ENCODE peak calls at places on chromosomes 6 and 20, in nine cellular contexts. Q, V, T, K, Y, M, B, G and N are unnamed samples.

GRCh38 chr20:23754731-23755130 is 4.0 kb upstream of the CST1 start:
- DNase-seq in V (no peak), M (no peak), K (no peak), T (no peak), Y (no peak), Q (no peak), B (no peak), G (no peak), N (no peak)

GRCh38 chr6:19035454-19035853 is 648.3 kb downstream of the RNF144B start:
- DNase-seq in Q (no peak), Y (no peak), G (no peak), T (no peak), V (no peak), B (no peak), K (no peak), M (no peak), N (no peak)

GRCh38 chr6:37822851-37823682 is 3.5 kb downstream of the ZFAND3 start:
- DNase-seq in Q (no peak), T (no peak), V (no peak), M (no peak), G (peak), K (no peak), Y (no peak), B (peak), N (peak)

GRCh38 chr6:65531545-65531944 is 175.5 kb downstream of the EYS start:
- DNase-seq in Q (no peak), G (no peak), B (no peak), V (no peak), T (no peak), M (no peak), K (no peak), Y (no peak), N (no peak)

GRCh38 chr20:8790442-8791074 is 278.3 kb upstream of the PLCB4 start:
- DNase-seq in Q (peak), K (peak), B (no peak), T (no peak), V (no peak), Y (no peak), M (peak), G (peak), N (peak)

GRCh38 chr6:111975501-111975900 is 78.4 kb upstream of the CCN6 start:
- DNase-seq in G (no peak), B (no peak), T (no peak), Q (no peak), K (no peak), V (no peak), Y (no peak), M (no peak), N (no peak)

GRCh38 chr20:51346686-51347485 is 195.6 kb downstream of the NFATC2 start:
- DNase-seq in Y (no peak), M (no peak), T (no peak), V (no peak), B (no peak), K (no peak), Q (no peak), G (peak), N (no peak)

GRCh38 chr6:36997811-36998722 is 7.4 kb upstream of the FGD2 start:
- DNase-seq in B (no peak), Q (peak), T (no peak), V (no peak), K (no peak), G (no peak), M (no peak), Y (no peak), N (peak)

GRCh38 chr20:7038029-7038428 is 270.5 kb downstream of the BMP2 start:
- DNase-seq in Y (no peak), G (peak), K (no peak), M (no peak), V (no peak), T (no peak), Q (no peak), B (no peak), N (no peak)

GRCh38 chr20:32482251-32483220 is 102.6 kb downstream of the NOL4L start:
- DNase-seq in T (peak), K (peak), G (peak), B (peak), Q (no peak), M (no peak), Y (no peak), V (no peak), N (peak)

GRCh38 chr6:94052754-94053153 is 633.4 kb upstream of the EPHA7 start:
- DNase-seq in Q (no peak), Y (no peak), G (peak), V (no peak), K (no peak), B (no peak), T (no peak), M (no peak), N (no peak)

GRCh38 chr6:168536665-168537249 is 95.8 kb downstream of the SMOC2 start:
- DNase-seq in V (no peak), M (no peak), T (no peak), K (no peak), G (no peak), Q (no peak), Y (no peak), B (no peak), N (no peak)

GRCh38 chr20:48659888-48660287 is 167.9 kb downstream of the PREX1 start:
- DNase-seq in G (no peak), Y (no peak), M (no peak), B (no peak), T (no peak), Q (no peak), K (no peak), V (no peak), N (peak)

GRCh38 chr6:36029464-36029863 is 1.9 kb downstream of the MAPK14 start:
- DNase-seq in M (no peak), G (peak), T (no peak), Q (no peak), V (no peak), K (no peak), Y (no peak), B (no peak), N (no peak)

GRCh38 chr20:45138451-45139300 is 14.4 kb upstream of the WFDC12 start:
- DNase-seq in B (peak), K (peak), Q (peak), M (peak), V (no peak), G (peak), T (peak), Y (no peak), N (peak)

GRCh38 chr6:31660998-31661866 is 654 bp upstream of the C6orf47 start:
- DNase-seq in B (no peak), Y (no peak), M (no peak), V (no peak), G (no peak), K (no peak), Q (no peak), T (no peak), N (no peak)

GRCh38 chr20:36792422-36792821 is 18.9 kb upstream of the DSN1 start:
- DNase-seq in B (no peak), Y (no peak), T (no peak), M (peak), Q (no peak), V (peak), G (peak), K (peak), N (no peak)

GRCh38 chr20:58229198-58229802 is 847 bp upstream of the ANKRD60 start:
- DNase-seq in K (no peak), Q (no peak), T (no peak), M (no peak), B (no peak), V (no peak), Y (no peak), G (no peak), N (no peak)

GRCh38 chr6:1581120-1581991 is 28.4 kb upstream of the FOXC1 start:
- DNase-seq in B (no peak), T (no peak), M (no peak), Q (no peak), G (no peak), K (no peak), Y (no peak), V (no peak), N (no peak)

GRCh38 chr6:116461563-116462507 is 660 bp downstream of the CALHM6 start:
- DNase-seq in Y (no peak), Q (peak), T (peak), M (peak), B (peak), V (no peak), K (peak), G (peak), N (peak)

GRCh38 chr6:13486679-13487121 is 700 bp downstream of the GFOD1 start:
- DNase-seq in Y (peak), T (peak), V (peak), K (peak), G (peak), Q (peak), M (peak), B (peak), N (peak)

GRCh38 chr6:13112921-13113320 is 215.4 kb downstream of the TBC1D7 start:
- DNase-seq in Y (no peak), V (no peak), T (no peak), Q (no peak), G (no peak), B (no peak), K (no peak), M (no peak), N (no peak)

GRCh38 chr6:55980627-55981211 is 105.3 kb upstream of the BMP5 start:
- DNase-seq in Q (peak), K (peak), B (no peak), G (peak), Y (no peak), V (no peak), T (no peak), M (peak), N (no peak)

GRCh38 chr6:114154812-114155211 is 183.9 kb upstream of the HDAC2 start:
- DNase-seq in K (no peak), M (no peak), G (no peak), B (no peak), Q (no peak), Y (no peak), V (no peak), T (no peak), N (no peak)

GRCh38 chr6:163872335-163872734 is 457.8 kb downstream of the QKI start:
- DNase-seq in G (peak), Q (no peak), K (no peak), V (no peak), Y (no peak), M (no peak), T (no peak), B (no peak), N (no peak)

GRCh38 chr6:125942677-125943527 is 13.7 kb upstream of the HINT3 start:
- DNase-seq in Y (no peak), G (peak), K (no peak), Q (no peak), B (no peak), T (no peak), M (no peak), V (no peak), N (peak)

GRCh38 chr6:125169058-125169457 is 15.5 kb downstream of the TPD52L1 start:
- DNase-seq in G (peak), Q (peak), M (no peak), K (no peak), V (no peak), Y (no peak), T (no peak), B (no peak), N (peak)

GRCh38 chr6:39005774-39006173 is 42.8 kb upstream of the GLP1R start:
- DNase-seq in T (no peak), Q (no peak), G (no peak), Y (no peak), M (no peak), V (peak), K (no peak), B (no peak), N (peak)

GRCh38 chr20:48697845-48698491 is 129.8 kb downstream of the PREX1 start:
- DNase-seq in Q (peak), K (no peak), Y (no peak), V (peak), B (no peak), M (no peak), G (peak), T (no peak), N (peak)

GRCh38 chr20:63032861-63033634 is 26.3 kb upstream of the BHLHE23 start:
- DNase-seq in B (no peak), T (no peak), V (no peak), Y (no peak), Q (no peak), M (peak), G (no peak), K (peak), N (no peak)

GRCh38 chr6:163701761-163702160 is 287.2 kb downstream of the QKI start:
- DNase-seq in B (no peak), M (no peak), T (no peak), K (no peak), G (no peak), V (no peak), Y (no peak), Q (no peak), N (no peak)

GRCh38 chr20:17617868-17618672 is 48.2 kb downstream of the DSTN start:
- DNase-seq in G (no peak), B (no peak), T (no peak), V (no peak), Y (no peak), Q (peak), K (no peak), M (no peak), N (peak)

GRCh38 chr20:34222208-34222607 is 19.0 kb upstream of the ASIP start:
- DNase-seq in B (no peak), Q (no peak), M (no peak), Y (no peak), V (no peak), K (no peak), T (no peak), G (peak), N (peak)

GRCh38 chr6:10347561-10348327 is 67.1 kb downstream of the TFAP2A start:
- DNase-seq in M (no peak), K (no peak), B (no peak), T (no peak), V (no peak), Y (no peak), G (peak), Q (no peak), N (no peak)

GRCh38 chr6:134757911-134758361 is 192.0 kb downstream of the ALDH8A1 start:
- DNase-seq in K (no peak), T (no peak), Q (no peak), M (no peak), Y (no peak), G (peak), B (no peak), V (no peak), N (peak)